ENCODE peak calls at places on chromosomes 13 and 19, in five cellular contexts. J is A549, C is Panc1, I is GM23338, P is GM12878. W is an unnamed sample.

GRCh38 chr19:19524053-19524452 is 4.7 kb upstream of the YJEFN3 start:
- DNase-seq in J (no peak), C (no peak), I (no peak), P (no peak), W (no peak)

GRCh38 chr19:17435218-17435617 is 13.2 kb downstream of the TMEM221 start:
- DNase-seq in J (no peak), C (no peak), I (no peak), P (no peak), W (no peak)

GRCh38 chr13:48615017-48615416 is 38.7 kb upstream of the CYSLTR2 start:
- DNase-seq in J (no peak), C (no peak), I (no peak), P (no peak), W (no peak)

GRCh38 chr19:40254714-40255418 is 28.4 kb upstream of the CCNP start:
- DNase-seq in J (no peak), C (no peak), I (no peak), P (no peak), W (no peak)

GRCh38 chr13:36030670-36031331 is 100.4 kb downstream of the DCLK1 start:
- DNase-seq in J (no peak), C (no peak), I (peak; percentile 27), P (no peak), W (no peak)

GRCh38 chr13:46595136-46595917 is 42.4 kb downstream of the LRCH1 start:
- DNase-seq in J (no peak), C (no peak), I (no peak), P (no peak), W (no peak)

GRCh38 chr19:30076751-30077670 is 135.0 kb downstream of the URI1 start:
- DNase-seq in J (no peak), C (no peak), I (no peak), P (no peak), W (no peak)

GRCh38 chr13:49418206-49418605 is 25.7 kb downstream of the CAB39L start:
- DNase-seq in J (no peak), C (no peak), I (no peak), P (no peak), W (no peak)

GRCh38 chr19:1511989-1512338 is 855 bp downstream of the ADAMTSL5 start:
- DNase-seq in J (no peak), C (no peak), I (no peak), P (no peak), W (no peak)
- H3K27ac ChIP-seq in J (peak overlapping the region; percentile 95), C (no peak overlapping the region), I (no peak overlapping the region), P (no peak overlapping the region), W (peak overlapping the region; percentile 80)

GRCh38 chr19:6723738-6724137 is 3.3 kb upstream of the C3 start:
- DNase-seq in J (no peak), C (no peak), I (no peak), P (no peak), W (no peak)
- TF ChIP-seq REST in J (no peak), C (no peak), I (no peak), P (no peak), W (no peak)

DNA sequence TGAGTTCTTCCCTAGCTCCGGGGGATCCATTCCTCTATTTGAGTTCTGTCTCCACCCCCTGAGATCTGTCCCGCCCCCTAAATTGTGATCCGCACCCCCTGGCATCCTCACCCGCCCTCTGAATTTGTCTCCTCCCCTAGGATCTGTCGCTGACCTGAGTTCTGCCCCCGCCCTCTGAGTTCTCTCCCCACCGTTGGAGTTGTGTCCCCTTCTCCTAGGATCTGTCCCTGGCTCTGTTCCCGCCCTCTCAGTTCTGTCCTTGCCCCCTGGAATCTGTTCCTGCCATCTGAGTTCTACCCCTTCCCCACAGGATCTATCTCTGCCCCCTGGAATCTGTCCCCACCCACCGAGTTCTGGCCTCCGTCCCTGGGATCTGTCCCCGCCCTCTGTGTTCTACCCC is 1.0 kb upstream of the SLC17A7 start:
- DNase-seq in J (peak; percentile 56), C (no peak), I (peak; percentile 86), P (no peak), W (no peak)
- H3K27ac ChIP-seq in J (peak overlapping the region; percentile 89), C (no peak overlapping the region), I (peak overlapping the region; percentile 76), P (no peak overlapping the region), W (peak overlapping the region; percentile 92)

GRCh38 chr13:37869506-37869755 is 141 bp downstream of the TRPC4 start:
- DNase-seq in J (no peak), C (no peak), I (peak; percentile 70), P (no peak), W (no peak)
- TF ChIP-seq REST in J (no peak), C (no peak), I (no peak), P (no peak), W (no peak)

GRCh38 chr19:7211191-7211988 is 82.8 kb downstream of the INSR start:
- DNase-seq in J (no peak), C (no peak), I (no peak), P (no peak), W (no peak)
- H3K27ac ChIP-seq in J (no peak overlapping the region), C (no peak overlapping the region), I (peak overlapping the region; percentile 89), P (no peak overlapping the region), W (no peak overlapping the region)

GRCh38 chr19:15264933-15265206 is 32.6 kb upstream of the EPHX3 start:
- DNase-seq in J (no peak), C (no peak), I (no peak), P (no peak), W (no peak)

GRCh38 chr19:15263361-15263985 is 31.2 kb upstream of the EPHX3 start:
- DNase-seq in J (no peak), C (no peak), I (no peak), P (no peak), W (no peak)

GRCh38 chr19:15265214-15265613 is 33.0 kb upstream of the EPHX3 start:
- DNase-seq in J (no peak), C (no peak), I (no peak), P (no peak), W (no peak)

GRCh38 chr19:15265849-15266248 is 33.6 kb upstream of the EPHX3 start:
- DNase-seq in J (no peak), C (no peak), I (no peak), P (no peak), W (no peak)

GRCh38 chr19:15264061-15264932 is 32.0 kb upstream of the EPHX3 start:
- DNase-seq in J (peak; percentile 64), C (no peak), I (peak; percentile 93), P (no peak), W (peak; percentile 45)
- TF ChIP-seq REST in J (no peak), C (no peak), I (no peak), P (no peak), W (no peak)

DNA sequence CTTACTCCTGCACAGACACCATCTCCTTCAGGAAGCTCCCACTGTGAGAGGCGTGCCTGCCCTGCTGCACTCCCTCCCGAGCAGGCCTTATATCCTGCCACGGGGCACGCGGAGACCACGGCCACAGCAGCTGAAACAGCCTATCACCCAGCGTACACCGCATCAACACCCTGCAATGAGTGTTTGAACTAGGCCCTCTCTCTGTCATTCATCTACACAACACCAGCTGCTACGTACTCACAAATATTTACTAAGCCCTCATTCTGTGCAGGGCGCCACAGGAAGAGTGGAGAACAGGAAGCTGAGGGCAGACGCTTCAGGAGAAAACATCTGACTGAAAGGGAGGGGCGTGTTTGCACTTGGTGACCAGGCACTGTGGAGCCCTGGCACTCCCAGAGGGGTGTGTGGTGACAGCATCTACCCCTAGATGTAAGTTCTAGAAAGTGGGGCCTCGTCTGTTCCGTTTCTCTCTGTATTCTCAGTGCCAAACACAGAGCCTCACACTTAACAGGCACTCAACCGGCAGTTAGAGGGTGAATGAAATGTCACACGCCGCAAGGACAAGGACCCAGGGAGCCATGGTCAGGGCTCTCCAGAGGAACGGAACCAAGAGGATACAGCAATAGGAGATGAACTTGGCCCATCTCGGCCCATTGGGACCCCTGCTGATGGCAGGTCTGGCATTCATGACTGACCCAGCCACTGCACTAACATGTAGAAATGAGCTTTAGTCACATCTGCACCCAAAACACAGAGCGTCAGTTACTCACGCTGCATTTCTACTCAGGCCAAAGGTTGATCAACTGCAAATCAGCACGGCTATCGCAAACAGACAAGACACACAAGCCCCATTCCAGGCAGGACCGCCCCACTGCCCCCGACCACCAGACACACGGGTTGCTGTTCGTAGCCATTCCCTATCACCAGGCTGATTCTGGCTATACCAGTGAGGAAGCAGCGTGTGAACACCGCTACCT is 15.7 kb downstream of the RANBP3 start:
- DNase-seq in J (no peak), C (no peak), I (no peak), P (no peak), W (no peak)
- H3K27ac ChIP-seq in J (no peak overlapping the region), C (no peak overlapping the region), I (peak overlapping the region; percentile 65), P (no peak overlapping the region), W (no peak overlapping the region)

DNA sequence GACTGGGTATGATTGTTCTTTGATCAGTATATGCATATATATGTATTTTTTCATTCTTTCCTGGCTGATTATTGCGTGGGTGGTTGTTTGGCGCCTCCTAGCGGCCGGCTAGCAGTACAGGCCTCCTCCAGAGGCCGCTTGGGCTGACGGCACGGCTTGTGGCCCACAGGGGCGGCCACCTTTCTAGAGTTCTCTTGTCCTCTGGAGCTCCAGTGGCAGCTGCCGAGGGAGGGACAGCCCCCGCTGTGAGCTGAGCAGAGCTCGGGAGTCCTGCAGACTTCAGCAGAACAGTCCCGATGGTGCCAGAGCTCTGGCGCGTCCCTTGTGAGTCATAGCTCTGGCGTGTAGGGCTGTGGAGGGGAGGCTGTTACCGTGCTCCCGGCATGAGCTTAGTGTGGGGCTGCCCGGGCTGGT is 22.5 kb upstream of the ZNF429 start:
- DNase-seq in J (peak; percentile 12), C (no peak), I (peak; percentile 83), P (no peak), W (peak; percentile 7)
- TF ChIP-seq REST in J (no peak), C (no peak), I (no peak), P (no peak), W (no peak)

DNA sequence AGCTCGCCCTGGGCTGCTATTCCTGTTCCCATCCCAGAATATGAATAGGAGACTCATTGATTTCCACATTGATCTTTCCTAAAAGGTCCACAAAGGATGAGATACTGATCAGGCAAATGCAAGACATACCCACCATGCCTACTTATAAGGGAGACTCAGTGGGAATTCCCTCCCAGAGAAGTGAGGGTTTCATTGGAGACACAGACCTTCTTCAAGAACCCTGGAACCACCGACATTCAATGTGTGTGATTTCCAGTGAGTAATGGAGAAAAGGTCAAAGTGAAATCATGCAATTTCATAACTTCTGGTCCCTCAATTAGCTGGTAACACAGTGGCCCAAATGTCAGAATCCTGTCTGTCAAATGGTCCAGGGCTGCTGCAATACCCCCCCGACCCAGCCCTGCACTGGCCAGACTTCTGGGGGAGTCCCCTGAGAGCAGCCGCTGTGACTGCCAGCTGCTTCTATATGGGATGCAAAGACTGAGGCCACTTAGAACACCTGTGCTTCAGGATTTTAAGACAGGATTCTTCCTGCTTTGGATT is 4.6 kb upstream of the METTL21C start:
- DNase-seq in J (no peak), C (no peak), I (no peak), P (no peak), W (no peak)
- H3K27ac ChIP-seq in J (no peak overlapping the region), C (no peak overlapping the region), I (no peak overlapping the region), P (no peak overlapping the region), W (no peak overlapping the region)